ENCODE peak calls at places on chromosomes 1 and 21, in nine cellular contexts. Y is H1; S is esophagus squamous epithelium; C is left lung; P is ovary; O is heart right ventricle; K is CD8-positive, alpha-beta T cell; B is cardiac muscle cell; I is CD4-positive, alpha-beta memory T cell. H is an unnamed sample.

GRCh38 chr1:211938473-211939080 is 96.8 kb downstream of the INTS7 start:
- DNase-seq in Y (no peak), P (no peak), I (no peak), S (no peak), K (no peak), B (peak; percentile 37), C (no peak), O (no peak), H (no peak)

GRCh38 chr1:27632387-27633297 is 2.3 kb downstream of the FGR start:
- DNase-seq in C (peak; percentile 55), I (peak; percentile 69), K (no peak), O (no peak), P (no peak), Y (no peak), B (no peak), S (no peak), H (no peak)

GRCh38 chr1:68906431-68906830 is 409.5 kb upstream of the DEPDC1 start:
- DNase-seq in Y (no peak), I (no peak), S (no peak), B (no peak), P (no peak), K (no peak), O (no peak), C (no peak), H (no peak)

GRCh38 chr21:38958940-38959685 is 153.4 kb downstream of the ETS2 start:
- DNase-seq in C (no peak), I (no peak), O (peak; percentile 47), S (no peak), Y (no peak), P (peak; percentile 38), B (peak; percentile 88), K (no peak), H (no peak)

GRCh38 chr21:45313015-45313414 is 25.3 kb upstream of the POFUT2 start:
- DNase-seq in S (no peak), B (no peak), K (no peak), Y (no peak), I (no peak), C (no peak), O (no peak), P (peak; percentile 25), H (no peak)

GRCh38 chr1:233993651-233994050 is 89.2 kb downstream of the SLC35F3 start:
- DNase-seq in S (no peak), B (no peak), C (no peak), K (no peak), I (no peak), Y (no peak), P (no peak), O (no peak), H (no peak)

GRCh38 chr1:172360511-172360910 is 60.0 kb upstream of the C1orf105 start:
- DNase-seq in C (no peak), Y (no peak), S (no peak), O (no peak), I (no peak), K (no peak), B (peak; percentile 54), P (no peak), H (no peak)

GRCh38 chr1:75412616-75413015 is 198.3 kb downstream of the SLC44A5 start:
- DNase-seq in Y (no peak), S (no peak), C (no peak), K (no peak), B (no peak), I (no peak), O (no peak), P (no peak), H (no peak)

GRCh38 chr1:150566589-150567340 is 12.6 kb downstream of the MCL1 start:
- DNase-seq in Y (no peak), K (no peak), O (no peak), C (no peak), S (no peak), I (peak; percentile 31), B (no peak), P (peak; percentile 9), H (no peak)

GRCh38 chr1:99640672-99641071 is 5.2 kb upstream of the PALMD start:
- DNase-seq in P (no peak), S (no peak), B (no peak), C (no peak), I (no peak), Y (no peak), K (no peak), O (no peak), H (no peak)
- H3K27ac ChIP-seq in P (no peak overlapping the region), S (no peak overlapping the region), B (no peak overlapping the region), C (no peak overlapping the region), I (no peak overlapping the region), Y (no peak overlapping the region), K (no peak overlapping the region), O (no peak overlapping the region), H (no peak overlapping the region)

GRCh38 chr1:246506440-246506784 is 667 bp downstream of the SMYD3 start:
- DNase-seq in Y (no peak), K (no peak), C (no peak), S (no peak), I (no peak), B (no peak), O (no peak), P (no peak), H (no peak)
- H3K27ac ChIP-seq in Y (no peak overlapping the region), K (peak overlapping the region; percentile 56), C (no peak overlapping the region), S (peak overlapping the region; percentile 55), I (peak overlapping the region; percentile 48), B (no peak overlapping the region), O (peak overlapping the region; percentile 77), P (no peak overlapping the region), H (no peak overlapping the region)

GRCh38 chr1:198683449-198683848 is 44.6 kb downstream of the PTPRC start:
- DNase-seq in Y (no peak), P (no peak), I (no peak), C (no peak), K (no peak), S (no peak), B (no peak), O (no peak), H (no peak)
- H3K27ac ChIP-seq in Y (no peak overlapping the region), P (no peak overlapping the region), I (peak overlapping the region; percentile 94), C (peak overlapping the region; percentile 74), K (peak overlapping the region; percentile 66), S (no peak overlapping the region), B (no peak overlapping the region), O (peak overlapping the region; percentile 91), H (no peak overlapping the region)

GRCh38 chr1:33331444-33332356 is 10.8 kb upstream of the A3GALT2 start:
- DNase-seq in O (no peak), S (no peak), Y (no peak), C (no peak), P (no peak), B (no peak), K (no peak), I (no peak), H (no peak)
- H3K27ac ChIP-seq in O (peak overlapping the region; percentile 99), S (peak overlapping the region; percentile 89), Y (no peak overlapping the region), C (no peak overlapping the region), P (no peak overlapping the region), B (no peak overlapping the region), K (no peak overlapping the region), I (no peak overlapping the region), H (peak overlapping the region; percentile 80)

GRCh38 chr1:31660871-31661455 is 16.3 kb upstream of the PEF1 start:
- DNase-seq in S (no peak), B (no peak), Y (no peak), K (no peak), I (peak; percentile 17), C (no peak), O (no peak), P (no peak), H (no peak)
- H3K27ac ChIP-seq in S (no peak overlapping the region), B (no peak overlapping the region), Y (no peak overlapping the region), K (no peak overlapping the region), I (no peak overlapping the region), C (no peak overlapping the region), O (no peak overlapping the region), P (no peak overlapping the region), H (peak overlapping the region; percentile 1)

GRCh38 chr21:14114251-14114650 is 96.5 kb downstream of the LIPI start:
- DNase-seq in K (no peak), I (no peak), B (no peak), C (no peak), O (no peak), Y (no peak), S (no peak), P (no peak), H (no peak)

GRCh38 chr21:14116080-14116481 is 94.7 kb downstream of the LIPI start:
- DNase-seq in P (no peak), S (no peak), O (no peak), I (no peak), B (no peak), Y (no peak), K (no peak), C (no peak), H (no peak)

GRCh38 chr21:14120091-14120734 is 90.5 kb downstream of the LIPI start:
- DNase-seq in Y (peak; percentile 84), I (no peak), K (no peak), S (no peak), B (no peak), P (no peak), O (no peak), C (peak; percentile 61), H (no peak)

GRCh38 chr21:14119038-14119437 is 91.7 kb downstream of the LIPI start:
- DNase-seq in O (no peak), Y (no peak), C (no peak), K (no peak), B (no peak), S (no peak), I (no peak), P (no peak), H (no peak)

DNA sequence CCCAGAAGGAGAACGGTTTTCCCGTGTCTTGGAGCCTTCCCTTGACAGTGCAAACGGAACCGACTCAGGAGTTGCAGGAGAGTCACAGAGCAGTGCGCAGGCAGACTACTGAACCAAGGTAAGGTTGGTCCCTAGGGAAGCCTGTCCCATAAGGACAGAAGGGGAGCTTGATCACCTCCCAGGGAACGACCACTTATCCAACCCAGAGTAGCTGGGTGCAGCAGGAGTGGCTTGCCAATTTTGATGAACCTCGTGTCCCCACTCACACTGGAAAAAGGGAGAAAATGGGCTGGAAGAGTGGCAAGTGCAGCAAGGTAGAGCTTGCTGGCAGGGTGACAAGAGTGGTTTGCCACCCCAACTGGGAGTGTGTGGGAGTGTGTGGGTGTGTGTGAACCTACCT is 95.1 kb downstream of the LIPI start:
- DNase-seq in P (no peak), B (no peak), Y (no peak), S (no peak), O (no peak), C (no peak), K (no peak), I (no peak), H (no peak)
- H3K27ac ChIP-seq in P (no peak overlapping the region), B (no peak overlapping the region), Y (no peak overlapping the region), S (no peak overlapping the region), O (no peak overlapping the region), C (no peak overlapping the region), K (no peak overlapping the region), I (no peak overlapping the region), H (no peak overlapping the region)

GRCh38 chr21:36510911-36511310 is 31.0 kb upstream of the CLDN14 start:
- DNase-seq in I (no peak), P (no peak), K (no peak), O (no peak), Y (no peak), C (no peak), B (no peak), S (no peak), H (no peak)
- H3K27ac ChIP-seq in I (no peak overlapping the region), P (no peak overlapping the region), K (no peak overlapping the region), O (no peak overlapping the region), Y (no peak overlapping the region), C (no peak overlapping the region), B (no peak overlapping the region), S (peak overlapping the region; percentile 71), H (no peak overlapping the region)